ENCODE peak calls at places on chromosomes 6 and 20, in eight cellular contexts. B is cardiac muscle cell; R is right cardiac atrium; P is Peyer's patch; M is RWPE1; J is epithelial cell of prostate; I is CD4-positive, alpha-beta memory T cell; U is MM.1S. C is an unnamed sample.

GRCh38 chr6:89243331-89243629 is 26.1 kb upstream of the GABRR1 start:
- DNase-seq in B (no peak), R (no peak), P (no peak), M (no peak), J (no peak), I (no peak), U (no peak), C (no peak)

GRCh38 chr6:34585108-34585507 is 29.0 kb upstream of the SPDEF start:
- DNase-seq in B (no peak), R (no peak), P (no peak), M (no peak), J (no peak), I (no peak), U (no peak), C (no peak)

GRCh38 chr20:62603021-62603906 is 39.0 kb upstream of the SLCO4A1 start:
- DNase-seq in B (no peak), R (peak), P (no peak), M (peak), J (peak), I (peak), U (no peak), C (peak)

GRCh38 chr6:109428889-109429477 is 11.4 kb downstream of the PPIL6 start:
- DNase-seq in B (no peak), R (no peak), P (no peak), M (no peak), J (no peak), I (no peak), U (no peak), C (no peak)

GRCh38 chr6:2958802-2959201 is 12.6 kb downstream of the SERPINB6 start:
- DNase-seq in B (no peak), R (no peak), P (no peak), M (no peak), J (no peak), I (no peak), U (no peak), C (no peak)

GRCh38 chr6:47097092-47097945 is 55.2 kb upstream of the ADGRF1 start:
- DNase-seq in B (peak), R (peak), P (peak), M (peak), J (no peak), I (no peak), U (peak), C (no peak)

GRCh38 chr6:108946695-108947094 is 98.5 kb downstream of the ARMC2 start:
- DNase-seq in B (no peak), R (no peak), P (no peak), M (no peak), J (no peak), I (no peak), U (no peak), C (no peak)

GRCh38 chr6:108295676-108296075 is 822 bp downstream of the AFG1L start:
- DNase-seq in B (no peak), R (no peak), P (no peak), M (no peak), J (no peak), I (no peak), U (no peak), C (no peak)

GRCh38 chr6:134903448-134903847 is 46.5 kb downstream of the ALDH8A1 start:
- DNase-seq in B (no peak), R (no peak), P (no peak), M (no peak), J (no peak), I (no peak), U (no peak), C (no peak)

GRCh38 chr6:132751306-132751705 is 6.4 kb downstream of the VNN2 start:
- DNase-seq in B (no peak), R (no peak), P (no peak), M (no peak), J (no peak), I (no peak), U (no peak), C (no peak)

GRCh38 chr20:53878262-53879047 is 191.9 kb downstream of the BCAS1 start:
- DNase-seq in B (no peak), R (no peak), P (no peak), M (no peak), J (no peak), I (no peak), U (no peak), C (no peak)

GRCh38 chr6:27667651-27668441 is 194.9 kb upstream of the ZNF184 start:
- DNase-seq in B (peak), R (no peak), P (no peak), M (no peak), J (no peak), I (no peak), U (no peak), C (peak)

GRCh38 chr6:119145111-119145510 is 66.6 kb upstream of the FAM184A start:
- DNase-seq in B (no peak), R (no peak), P (no peak), M (no peak), J (no peak), I (no peak), U (no peak), C (no peak)

GRCh38 chr6:42704251-42704936 is 18.0 kb downstream of the PRPH2 start:
- DNase-seq in B (peak), R (peak), P (no peak), M (no peak), J (no peak), I (no peak), U (no peak), C (no peak)

GRCh38 chr6:19836799-19837510 is at the start of gene ID4:
- DNase-seq in B (peak), R (peak), P (peak), M (no peak), J (no peak), I (no peak), U (no peak), C (no peak)

GRCh38 chr20:50915424-50915823 is 15.8 kb downstream of the ADNP start:
- DNase-seq in B (no peak), R (no peak), P (no peak), M (no peak), J (no peak), I (no peak), U (no peak), C (no peak)

GRCh38 chr6:152054441-152054840 is 247.0 kb downstream of the ESR1 start:
- DNase-seq in B (no peak), R (no peak), P (no peak), M (peak), J (peak), I (no peak), U (no peak), C (no peak)

GRCh38 chr6:44228031-44228430 is 4.6 kb downstream of the SLC29A1 start:
- DNase-seq in B (no peak), R (no peak), P (no peak), M (no peak), J (no peak), I (no peak), U (no peak), C (no peak)

GRCh38 chr20:38196592-38196991 is 31.5 kb upstream of the TGM2 start:
- DNase-seq in B (no peak), R (peak), P (no peak), M (peak), J (no peak), I (no peak), U (no peak), C (no peak)

GRCh38 chr6:149236584-149236983 is 80.9 kb upstream of the TAB2 start:
- DNase-seq in B (no peak), R (no peak), P (no peak), M (no peak), J (no peak), I (no peak), U (no peak), C (no peak)

GRCh38 chr6:135438907-135439535 is 58.5 kb downstream of the AHI1 start:
- DNase-seq in B (peak), R (no peak), P (no peak), M (peak), J (no peak), I (no peak), U (peak), C (peak)

GRCh38 chr6:157699777-157700636 is 123.0 kb upstream of the SNX9 start:
- DNase-seq in B (no peak), R (no peak), P (no peak), M (no peak), J (no peak), I (no peak), U (peak), C (no peak)

GRCh38 chr6:77173472-77174074 is 289.7 kb downstream of the HTR1B start:
- DNase-seq in B (peak), R (no peak), P (no peak), M (no peak), J (no peak), I (no peak), U (no peak), C (no peak)

GRCh38 chr6:24504274-24504641 is 9.5 kb downstream of the ALDH5A1 start:
- DNase-seq in B (no peak), R (no peak), P (no peak), M (no peak), J (no peak), I (no peak), U (no peak), C (no peak)

GRCh38 chr20:41619360-41620115 is 1.4 kb upstream of the CHD6 start:
- DNase-seq in B (no peak), R (no peak), P (no peak), M (no peak), J (no peak), I (no peak), U (no peak), C (no peak)

GRCh38 chr6:131862486-131862885 is 54.7 kb downstream of the ENPP1 start:
- DNase-seq in B (no peak), R (no peak), P (no peak), M (no peak), J (no peak), I (no peak), U (no peak), C (no peak)

GRCh38 chr20:2292711-2293110 is 3.1 kb upstream of the TGM3 start:
- DNase-seq in B (no peak), R (peak), P (no peak), M (no peak), J (no peak), I (no peak), U (no peak), C (no peak)

GRCh38 chr20:19828233-19828632 is 70.2 kb downstream of the RIN2 start:
- DNase-seq in B (peak), R (no peak), P (no peak), M (peak), J (no peak), I (no peak), U (peak), C (no peak)

GRCh38 chr6:109447878-109448555 is 7.5 kb downstream of the SMPD2 start:
- DNase-seq in B (no peak), R (no peak), P (peak), M (no peak), J (no peak), I (no peak), U (no peak), C (no peak)

GRCh38 chr6:45491874-45492273 is 114.1 kb upstream of the SUPT3H start:
- DNase-seq in B (no peak), R (no peak), P (no peak), M (no peak), J (no peak), I (no peak), U (no peak), C (no peak)

GRCh38 chr6:166779381-166779780 is 152.3 kb upstream of the RPS6KA2 start:
- DNase-seq in B (no peak), R (no peak), P (no peak), M (no peak), J (no peak), I (no peak), U (no peak), C (no peak)

GRCh38 chr20:48378976-48379670 is 448.7 kb downstream of the PREX1 start:
- DNase-seq in B (no peak), R (no peak), P (no peak), M (no peak), J (no peak), I (no peak), U (no peak), C (no peak)

GRCh38 chr6:67888546-67888885 is 746.6 kb upstream of the ADGRB3 start:
- DNase-seq in B (no peak), R (no peak), P (no peak), M (no peak), J (no peak), I (no peak), U (no peak), C (no peak)

GRCh38 chr6:3230275-3231212 is 3.1 kb upstream of the TUBB2B start:
- DNase-seq in B (peak), R (no peak), P (no peak), M (no peak), J (no peak), I (no peak), U (no peak), C (no peak)

GRCh38 chr6:40721252-40721936 is 134.2 kb upstream of the LRFN2 start:
- DNase-seq in B (no peak), R (no peak), P (no peak), M (no peak), J (no peak), I (no peak), U (no peak), C (no peak)

DNA sequence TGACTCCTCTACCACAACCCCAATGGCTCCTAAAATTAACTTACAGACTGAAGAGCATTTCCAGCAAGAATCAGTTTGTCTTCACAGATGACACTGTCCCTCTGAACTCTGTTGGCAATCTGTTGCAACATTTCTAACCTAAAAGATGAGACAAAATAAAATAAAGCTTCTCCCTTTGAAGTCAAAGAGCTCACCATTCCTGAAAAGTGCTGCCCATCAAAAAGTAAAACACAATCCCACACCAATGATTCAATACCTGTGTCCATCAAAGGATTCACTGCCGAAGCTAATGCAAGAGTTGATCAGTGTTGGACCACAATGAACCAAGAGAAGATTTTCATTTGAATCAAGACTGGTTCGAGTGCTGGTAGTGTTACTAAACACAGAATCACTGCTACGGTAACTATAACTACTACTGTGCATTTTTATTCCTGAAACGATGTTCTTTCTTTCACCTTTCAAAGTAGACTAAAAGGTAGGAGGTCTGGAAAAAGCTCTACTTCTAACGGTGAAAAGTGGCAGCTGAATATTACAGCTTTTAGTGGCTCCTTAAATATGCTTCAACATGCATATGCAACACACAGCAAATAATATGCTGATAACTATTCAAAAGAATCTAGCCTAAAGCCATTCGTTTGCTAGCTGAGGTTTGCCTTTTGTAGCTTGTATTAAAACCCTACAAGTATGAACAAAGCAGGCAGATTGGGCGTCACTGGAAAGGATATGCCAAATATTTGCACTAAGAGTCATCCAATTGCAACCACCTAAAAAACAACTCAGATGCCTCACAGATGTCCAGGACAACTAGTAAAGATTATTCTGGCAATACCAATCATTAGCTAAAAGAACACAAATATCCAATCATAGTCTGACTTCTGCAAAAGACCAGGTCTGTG is at the start of gene DST:
- DNase-seq in B (no peak), R (no peak), P (no peak), M (peak), J (peak), I (no peak), U (no peak), C (no peak)
- H3K27ac ChIP-seq in B (no peak), R (no peak), P (no peak), M (peak), J (peak), I (no peak), U (no peak), C (no peak)

DNA sequence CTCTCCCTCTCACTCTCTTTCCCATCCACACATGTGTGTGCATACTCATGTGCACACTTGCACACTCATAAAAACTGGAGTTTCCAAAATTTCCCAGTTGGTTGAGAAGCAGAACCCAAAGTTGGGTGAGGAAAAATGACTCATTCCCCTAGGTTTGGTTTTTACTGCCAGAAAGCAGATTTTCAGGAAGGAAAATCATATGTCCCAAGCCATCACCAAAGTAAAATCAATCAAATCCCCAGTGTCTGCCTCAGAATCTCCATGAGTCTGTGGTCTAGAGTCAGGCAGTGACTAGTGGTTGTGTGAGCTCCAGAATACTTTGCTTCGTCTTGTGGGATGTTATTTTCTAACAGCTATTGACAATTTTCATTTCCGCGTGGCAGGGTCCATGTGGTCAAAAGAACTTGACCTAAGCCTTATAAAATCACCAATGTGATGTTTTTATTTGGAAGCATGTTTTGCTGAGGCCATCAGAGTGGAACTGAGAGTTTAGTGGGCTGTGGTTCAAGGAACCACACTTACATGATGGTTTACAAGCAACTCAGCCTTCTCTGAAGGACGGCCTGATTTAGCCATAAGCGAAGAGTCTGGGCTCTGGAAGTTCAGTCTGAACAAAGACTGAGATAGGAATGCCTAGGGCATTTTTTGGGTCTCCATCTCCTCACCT is 81.9 kb upstream of the CCN6 start:
- DNase-seq in B (no peak), R (no peak), P (no peak), M (no peak), J (no peak), I (no peak), U (no peak), C (no peak)
- H3K27ac ChIP-seq in B (no peak), R (no peak), P (peak), M (no peak), J (peak), I (peak), U (no peak), C (peak)

DNA sequence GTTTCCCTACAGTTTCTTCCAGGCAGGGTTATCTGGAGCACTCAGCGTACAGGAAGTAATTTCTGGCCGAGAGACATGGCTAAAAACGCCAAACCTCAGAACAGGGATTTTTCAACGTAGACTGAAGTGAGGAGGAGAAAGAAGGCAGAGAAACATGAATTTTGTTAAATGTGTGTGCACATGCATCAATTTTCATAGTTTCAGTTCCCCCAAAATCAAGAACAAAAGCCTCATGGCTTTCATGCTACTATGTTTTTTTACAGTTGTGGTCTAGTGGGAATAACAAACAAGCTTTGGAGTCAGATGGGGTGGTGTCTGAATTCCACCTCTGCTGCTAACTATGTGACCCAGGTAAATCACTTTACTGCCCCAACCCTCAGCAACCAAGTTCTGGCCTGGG is 4.9 kb downstream of the TOMM34 start:
- DNase-seq in B (no peak), R (no peak), P (no peak), M (no peak), J (no peak), I (no peak), U (no peak), C (no peak)
- H3K27ac ChIP-seq in B (no peak), R (no peak), P (no peak), M (no peak), J (no peak), I (no peak), U (peak), C (no peak)

GRCh38 chr6:1477432-1478090 is 88.2 kb downstream of the FOXF2 start:
- DNase-seq in B (no peak), R (no peak), P (no peak), M (peak), J (no peak), I (no peak), U (no peak), C (no peak)
- H3K27ac ChIP-seq in B (no peak), R (no peak), P (no peak), M (no peak), J (no peak), I (no peak), U (no peak), C (no peak)

GRCh38 chr6:4370066-4370465 is 234.7 kb upstream of the ECI2 start:
- DNase-seq in B (no peak), R (no peak), P (no peak), M (peak), J (peak), I (no peak), U (no peak), C (no peak)
- H3K27ac ChIP-seq in B (no peak), R (peak), P (no peak), M (peak), J (peak), I (no peak), U (no peak), C (no peak)

GRCh38 chr20:3784863-3785239 is 1.7 kb downstream of the CENPB start:
- DNase-seq in B (no peak), R (no peak), P (no peak), M (no peak), J (no peak), I (peak), U (no peak), C (no peak)

GRCh38 chr20:3784226-3784853 is 2.2 kb downstream of the CENPB start:
- DNase-seq in B (no peak), R (peak), P (no peak), M (no peak), J (no peak), I (no peak), U (no peak), C (no peak)

GRCh38 chr20:3783068-3783489 is 1.8 kb upstream of the SPEF1 start:
- DNase-seq in B (no peak), R (peak), P (no peak), M (no peak), J (no peak), I (no peak), U (no peak), C (no peak)

GRCh38 chr20:3782597-3782996 is 1.3 kb upstream of the SPEF1 start:
- DNase-seq in B (no peak), R (no peak), P (no peak), M (no peak), J (no peak), I (no peak), U (no peak), C (no peak)

DNA sequence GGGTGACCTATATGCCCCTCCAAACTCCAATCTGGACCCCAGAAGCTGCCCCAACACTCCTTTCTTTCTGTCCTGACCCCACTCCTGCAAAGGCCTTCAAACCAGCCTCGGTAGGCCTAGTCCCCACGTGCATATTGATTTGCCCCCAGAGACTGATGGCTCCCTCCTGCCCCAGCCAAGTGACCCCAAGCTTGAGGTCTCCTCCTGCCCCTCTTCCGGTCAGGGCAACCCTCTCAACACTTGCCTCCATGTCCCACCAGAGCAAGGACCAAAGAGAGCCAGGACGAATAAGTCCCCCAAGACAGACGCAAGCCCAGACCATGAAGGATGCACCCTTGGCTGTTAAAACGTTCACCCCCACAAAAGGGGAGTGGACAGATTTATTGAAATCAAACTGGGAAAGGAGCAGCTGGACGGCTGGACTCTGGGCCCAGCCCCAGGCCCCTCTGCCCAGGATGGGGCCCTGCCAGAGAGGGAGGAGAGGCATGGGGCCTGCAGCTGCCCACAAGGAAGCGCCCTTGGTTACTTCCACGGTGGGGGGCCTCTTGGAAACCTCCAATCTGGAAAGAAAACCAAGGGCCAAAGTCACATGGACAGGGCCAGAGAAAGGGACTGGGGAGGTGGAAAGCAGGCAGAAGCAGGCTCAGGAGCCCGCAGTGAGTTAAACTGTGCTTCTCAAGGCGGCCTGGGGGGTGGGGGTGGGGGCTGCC is 2.4 kb upstream of the SPEF1 start:
- DNase-seq in B (no peak), R (peak), P (no peak), M (no peak), J (no peak), I (no peak), U (no peak), C (no peak)
- H3K27ac ChIP-seq in B (no peak), R (no peak), P (no peak), M (peak), J (no peak), I (no peak), U (no peak), C (no peak)

GRCh38 chr6:26322645-26323482 is 42.1 kb upstream of the BTN3A2 start:
- DNase-seq in B (peak), R (peak), P (no peak), M (no peak), J (no peak), I (peak), U (peak), C (peak)
- H3K27ac ChIP-seq in B (no peak), R (no peak), P (no peak), M (peak), J (peak), I (no peak), U (peak), C (peak)